ENCODE peak calls at places on chromosomes 5 and 9, in nine cellular contexts. F is gastrocnemius medialis; R is adipocyte; I is fibroblast of pulmonary artery; H is cortex of kidney; K is Jurkat, Clone E6-1; G is T47D; L is activated B cell treated with CpG ODN at 0.5 μM for 24 hours; N is cardiac septum. C is an unnamed sample.

GRCh38 chr5:135473956-135474670 is 22.0 kb upstream of the TIFAB start:
- DNase-seq in N (peak; percentile 58), K (no peak), L (no peak), I (no peak), H (no peak), G (no peak), F (no peak), R (no peak), C (no peak)

GRCh38 chr5:160464466-160464797 is 42.8 kb downstream of the PTTG1 start:
- DNase-seq in H (no peak), N (no peak), G (no peak), R (no peak), L (no peak), I (no peak), K (no peak), F (no peak), C (no peak)

GRCh38 chr5:154971501-154971900 is 30.6 kb downstream of the MRPL22 start:
- DNase-seq in H (no peak), N (no peak), I (peak; percentile 66), F (no peak), R (no peak), G (no peak), L (no peak), K (no peak), C (no peak)

GRCh38 chr9:75451045-75451444 is 362.7 kb downstream of the OSTF1 start:
- DNase-seq in G (no peak), N (no peak), R (no peak), H (no peak), I (no peak), K (no peak), F (no peak), L (no peak), C (no peak)

GRCh38 chr9:126027566-126027965 is 280.4 kb downstream of the PBX3 start:
- DNase-seq in K (no peak), G (no peak), H (no peak), R (no peak), F (no peak), N (peak; percentile 67), L (no peak), I (no peak), C (no peak)

GRCh38 chr9:96478829-96479371 is 28.9 kb downstream of the HABP4 start:
- DNase-seq in I (no peak), L (no peak), N (no peak), R (peak; percentile 38), F (no peak), H (no peak), K (no peak), G (no peak), C (no peak)

GRCh38 chr5:90529939-90530677 is 724 bp upstream of the LYSMD3 start:
- DNase-seq in N (peak; percentile 80), L (no peak), R (peak; percentile 89), F (peak; percentile 41), H (no peak), K (peak; percentile 67), G (peak; percentile 85), I (peak; percentile 82), C (peak; percentile 21)

GRCh38 chr5:10243660-10244240 is 5.9 kb downstream of the ATPSCKMT start:
- DNase-seq in N (no peak), R (no peak), K (no peak), L (no peak), H (no peak), I (no peak), F (no peak), G (no peak), C (no peak)

GRCh38 chr5:75611324-75612210 is at the start of gene ANKDD1B:
- DNase-seq in G (no peak), F (no peak), R (peak; percentile 45), I (peak; percentile 57), K (no peak), N (no peak), H (no peak), L (peak; percentile 15), C (no peak)

GRCh38 chr5:140251527-140251973 is 51.4 kb downstream of the PFDN1 start:
- DNase-seq in K (peak; percentile 76), N (peak; percentile 75), G (no peak), H (no peak), L (no peak), F (no peak), I (peak; percentile 85), R (peak; percentile 72), C (no peak)

GRCh38 chr9:79613145-79613544 is 41.4 kb downstream of the TLE4 start:
- DNase-seq in F (no peak), N (no peak), K (no peak), I (no peak), L (no peak), G (no peak), H (no peak), R (no peak), C (no peak)

GRCh38 chr5:180799194-180799593 is 3.4 kb downstream of the MGAT1 start:
- DNase-seq in R (no peak), K (no peak), H (no peak), I (no peak), F (no peak), L (no peak), N (no peak), G (peak; percentile 72), C (no peak)

GRCh38 chr9:17330097-17330496 is 195.3 kb downstream of the CNTLN start:
- DNase-seq in N (no peak), G (no peak), H (no peak), F (no peak), I (no peak), K (no peak), R (no peak), L (no peak), C (no peak)

GRCh38 chr5:59321631-59322030 is 571.9 kb downstream of the PDE4D start:
- DNase-seq in H (no peak), G (no peak), I (no peak), R (no peak), L (no peak), N (no peak), K (no peak), F (no peak), C (no peak)

GRCh38 chr9:90044263-90044662 is 439.5 kb downstream of the GADD45G start:
- DNase-seq in F (no peak), N (no peak), R (no peak), L (no peak), I (no peak), K (no peak), H (no peak), G (no peak), C (no peak)

GRCh38 chr5:16791036-16791705 is 144.9 kb downstream of the MYO10 start:
- DNase-seq in N (no peak), I (peak; percentile 83), L (no peak), G (peak; percentile 70), F (no peak), R (peak; percentile 82), H (no peak), K (peak; percentile 44), C (no peak)

GRCh38 chr5:61617039-61617438 is 285.0 kb downstream of the ZSWIM6 start:
- DNase-seq in F (no peak), G (no peak), N (no peak), H (no peak), L (no peak), I (no peak), K (no peak), R (no peak), C (no peak)

GRCh38 chr5:89372176-89372575 is 489.2 kb upstream of the MEF2C start:
- DNase-seq in H (no peak), I (no peak), L (no peak), K (no peak), F (no peak), G (no peak), R (peak; percentile 56), N (no peak), C (no peak)

GRCh38 chr5:37214550-37214949 is 34.6 kb downstream of the CPLANE1 start:
- DNase-seq in N (no peak), I (no peak), G (no peak), L (no peak), F (no peak), H (no peak), R (no peak), K (peak; percentile 26), C (no peak)

GRCh38 chr9:36789886-36790285 is 217.2 kb downstream of the MELK start:
- DNase-seq in K (no peak), I (no peak), G (peak; percentile 73), L (no peak), H (no peak), R (no peak), F (no peak), N (no peak), C (no peak)

GRCh38 chr9:134855231-134855899 is 25.2 kb upstream of the FCN2 start:
- DNase-seq in K (no peak), F (no peak), L (no peak), G (no peak), I (no peak), R (no peak), H (no peak), N (no peak), C (no peak)

GRCh38 chr5:44603496-44604272 is 205.1 kb upstream of the MRPS30 start:
- DNase-seq in L (no peak), K (peak; percentile 12), N (no peak), R (no peak), F (no peak), G (no peak), H (no peak), I (no peak), C (no peak)

GRCh38 chr5:68330564-68330963 is 115.0 kb downstream of the PIK3R1 start:
- DNase-seq in F (no peak), G (no peak), N (no peak), L (no peak), H (no peak), R (no peak), K (no peak), I (no peak), C (no peak)

GRCh38 chr5:43753069-43753468 is 150.1 kb downstream of the NNT start:
- DNase-seq in K (no peak), H (no peak), I (no peak), N (no peak), G (no peak), F (no peak), R (no peak), L (no peak), C (no peak)

GRCh38 chr5:137206030-137206715 is 293.0 kb downstream of the SPOCK1 start:
- DNase-seq in R (peak; percentile 50), K (no peak), L (no peak), H (no peak), G (no peak), N (no peak), F (no peak), I (peak; percentile 13), C (no peak)

GRCh38 chr5:92424785-92425426 is 1041.8 kb upstream of the ARRDC3 start:
- DNase-seq in R (no peak), K (no peak), N (no peak), I (no peak), G (no peak), L (no peak), F (no peak), H (no peak), C (no peak)

GRCh38 chr9:134620751-134621557 is 20.6 kb upstream of the COL5A1 start:
- DNase-seq in R (no peak), I (no peak), F (no peak), H (no peak), K (no peak), N (peak; percentile 51), L (peak; percentile 7), G (no peak), C (no peak)

GRCh38 chr9:129174724-129175514 is 3.1 kb downstream of the IER5L start:
- DNase-seq in I (peak; percentile 91), G (peak; percentile 90), F (peak; percentile 50), N (peak; percentile 90), H (no peak), R (peak; percentile 95), K (peak; percentile 31), L (no peak), C (peak; percentile 60)

GRCh38 chr5:133959643-133960042 is 8.8 kb downstream of the C5orf15 start:
- DNase-seq in F (no peak), I (no peak), G (no peak), L (no peak), H (no peak), R (no peak), N (no peak), K (no peak), C (no peak)

GRCh38 chr5:172177232-172177631 is 10.8 kb downstream of the STK10 start:
- DNase-seq in G (no peak), N (no peak), L (no peak), H (no peak), F (no peak), I (no peak), K (no peak), R (no peak), C (no peak)

GRCh38 chr9:83765376-83765775 is 52.2 kb downstream of the GKAP1 start:
- DNase-seq in K (no peak), R (no peak), I (no peak), L (no peak), N (no peak), F (no peak), H (no peak), G (no peak), C (no peak)